ENCODE peak calls at places on chromosomes 2 and 18, in ten cellular contexts. P, V, C, Z, E, D, L, M, G and N are unnamed samples.

GRCh38 chr2:101753720-101754490 is 56.4 kb downstream of the MAP4K4 start:
- DNase-seq in P (no peak), V (no peak), C (no peak), Z (no peak), E (no peak), D (no peak), L (no peak), M (no peak), G (no peak), N (no peak)

GRCh38 chr2:154161286-154161685 is 289.6 kb downstream of the GALNT13 start:
- DNase-seq in P (no peak), V (no peak), C (no peak), Z (no peak), E (no peak), D (no peak), L (no peak), M (no peak), G (no peak), N (no peak)

GRCh38 chr2:207632575-207633492 is 7.6 kb upstream of the METTL21A start:
- DNase-seq in P (no peak), V (no peak), C (no peak), Z (peak), E (no peak), D (no peak), L (no peak), M (no peak), G (no peak), N (no peak)

GRCh38 chr2:167484875-167485274 is 596.6 kb downstream of the XIRP2 start:
- DNase-seq in P (no peak), V (no peak), C (peak), Z (no peak), E (no peak), D (no peak), L (no peak), M (no peak), G (no peak), N (no peak)

GRCh38 chr2:240935101-240935876 is 29.2 kb downstream of the CROCC2 start:
- DNase-seq in P (no peak), V (no peak), C (no peak), Z (no peak), E (peak), D (peak), L (no peak), M (no peak), G (peak), N (peak)

GRCh38 chr18:36532815-36533214 is 235.3 kb downstream of the FHOD3 start:
- DNase-seq in P (no peak), V (no peak), C (no peak), Z (no peak), E (no peak), D (no peak), L (no peak), M (no peak), G (no peak), N (no peak)

GRCh38 chr2:44928660-44929471 is 12.6 kb upstream of the SIX3 start:
- DNase-seq in P (no peak), V (no peak), C (peak), Z (no peak), E (no peak), D (no peak), L (no peak), M (no peak), G (no peak), N (no peak)

GRCh38 chr2:28393115-28393836 is 618 bp downstream of the FOSL2 start:
- DNase-seq in P (peak), V (peak), C (peak), Z (no peak), E (peak), D (peak), L (no peak), M (no peak), G (peak), N (no peak)

GRCh38 chr2:44956841-44957240 is 15.3 kb downstream of the SIX3 start:
- DNase-seq in P (no peak), V (no peak), C (no peak), Z (no peak), E (no peak), D (no peak), L (no peak), M (no peak), G (no peak), N (no peak)

GRCh38 chr2:187547353-187547979 is 6.8 kb downstream of the TFPI start:
- DNase-seq in P (no peak), V (no peak), C (no peak), Z (no peak), E (no peak), D (no peak), L (no peak), M (peak), G (peak), N (no peak)

GRCh38 chr2:84038866-84039265 is 420.2 kb downstream of the SUCLG1 start:
- DNase-seq in P (no peak), V (no peak), C (no peak), Z (no peak), E (no peak), D (no peak), L (no peak), M (no peak), G (no peak), N (no peak)

DNA sequence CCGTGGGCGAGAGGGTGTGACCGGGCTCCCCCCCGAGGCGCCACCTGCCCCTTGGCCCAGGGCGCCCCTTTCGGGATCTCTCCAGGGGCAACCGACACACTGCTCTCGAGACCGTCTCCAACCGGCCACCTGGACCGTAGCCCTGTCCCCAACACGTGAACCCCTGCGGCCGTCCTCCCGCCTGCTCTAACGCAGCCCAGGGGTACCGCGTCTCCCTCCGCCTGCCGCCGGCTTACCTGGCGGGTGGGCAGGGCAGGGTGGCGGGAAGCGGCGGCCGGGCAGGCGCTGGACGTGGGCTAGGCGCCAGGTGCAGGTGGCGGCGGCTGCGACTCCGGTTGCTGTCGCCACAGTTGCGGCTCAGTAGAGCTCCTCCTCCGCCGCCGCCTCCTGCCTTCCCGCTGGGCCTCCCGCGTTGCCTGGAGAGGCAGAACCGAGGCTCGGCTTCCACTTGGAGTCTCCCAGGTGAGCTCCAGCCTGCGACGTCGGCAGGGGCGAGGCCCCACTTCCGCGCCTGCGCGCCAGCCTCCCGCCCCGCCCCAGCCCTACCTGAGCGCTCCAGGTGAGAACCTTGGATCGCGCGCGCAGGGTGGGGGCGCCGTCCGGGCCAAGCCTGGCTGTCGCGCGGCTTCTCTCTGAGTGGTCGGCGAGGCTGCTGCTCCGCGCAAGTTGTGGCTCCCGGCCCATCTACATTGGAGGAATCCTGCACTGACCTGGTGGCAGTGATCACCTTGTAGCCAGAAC is at the start of gene GALNT3:
- DNase-seq in P (peak), V (peak), C (peak), Z (no peak), E (peak), D (peak), L (no peak), M (peak), G (peak), N (peak)
- TF ChIP-seq POLR2AphosphoS5 in P (no peak), V (no peak), C (peak), Z (no peak), E (peak), D (no peak), L (no peak), M (peak), G (peak), N (no peak)

GRCh38 chr2:51014722-51015121 is 17.2 kb downstream of the NRXN1 start:
- DNase-seq in P (no peak), V (no peak), C (no peak), Z (no peak), E (no peak), D (no peak), L (no peak), M (no peak), G (no peak), N (no peak)
- TF ChIP-seq POLR2AphosphoS5 in P (no peak), V (no peak), C (no peak), Z (no peak), E (no peak), D (no peak), L (no peak), M (no peak), G (no peak), N (no peak)

DNA sequence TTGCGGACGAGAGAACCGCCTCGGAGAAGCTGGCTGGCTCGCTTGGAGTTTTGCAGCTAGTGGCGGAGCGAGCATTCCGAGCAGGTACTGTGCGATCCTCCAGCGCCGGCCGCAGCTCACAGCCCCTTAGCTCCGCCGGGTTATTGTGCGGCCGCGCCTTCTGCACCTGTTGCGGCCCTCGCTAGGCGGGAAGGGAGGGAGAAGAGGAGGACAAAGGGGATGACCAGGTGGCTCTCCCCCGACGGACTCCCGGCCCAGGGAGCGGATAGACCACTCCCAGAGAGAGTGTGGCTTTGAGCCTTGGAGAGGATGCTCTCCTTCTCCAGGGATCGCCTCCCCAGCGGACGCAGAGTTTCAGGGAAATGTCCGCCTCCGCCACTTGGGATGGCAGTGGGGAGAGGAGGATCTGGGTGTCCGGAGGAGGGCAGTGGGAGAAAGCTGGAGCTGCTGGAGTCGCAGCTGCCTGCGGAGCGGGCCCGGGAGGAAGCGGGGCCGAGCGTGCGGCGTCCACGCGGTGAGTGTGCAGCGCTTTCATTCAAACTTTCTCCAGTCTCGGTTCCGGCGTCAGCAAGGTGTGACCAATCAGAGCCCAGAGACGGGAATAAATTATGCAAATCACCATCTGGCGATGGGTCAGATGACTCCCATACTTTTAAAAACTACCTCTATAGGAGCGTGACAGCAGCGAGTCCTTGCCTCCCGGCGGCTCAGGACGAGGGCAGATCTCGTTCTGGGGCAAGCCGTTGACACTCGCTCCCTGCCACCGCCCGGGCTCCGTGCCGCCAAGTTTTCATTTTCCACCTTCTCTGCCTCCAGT is at the start of gene LIPG:
- DNase-seq in P (no peak), V (peak), C (peak), Z (peak), E (peak), D (no peak), L (peak), M (peak), G (peak), N (no peak)
- TF ChIP-seq POLR2AphosphoS5 in P (no peak), V (no peak), C (peak), Z (no peak), E (no peak), D (no peak), L (no peak), M (peak), G (peak), N (no peak)

DNA sequence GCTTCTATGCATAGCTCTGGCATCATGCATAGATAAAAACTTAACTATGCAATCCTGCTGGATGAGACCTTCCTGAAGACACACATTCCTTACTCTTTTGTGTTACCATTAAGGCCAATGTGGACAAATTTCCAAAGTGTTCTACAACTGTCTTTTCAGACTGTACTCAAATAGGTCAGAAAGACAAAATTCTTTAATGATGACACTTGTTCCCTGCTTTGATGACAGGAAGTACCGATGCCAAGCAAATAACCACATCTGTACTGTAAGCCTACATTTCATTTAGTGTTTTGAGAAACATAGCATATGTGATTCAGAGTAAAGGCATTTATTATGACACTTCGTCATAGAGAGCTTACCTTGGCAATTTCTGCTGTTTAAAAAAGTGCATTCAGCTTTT is 55.0 kb downstream of the PMAIP1 start:
- DNase-seq in P (no peak), V (no peak), C (no peak), Z (no peak), E (no peak), D (no peak), L (no peak), M (peak), G (no peak), N (no peak)
- TF ChIP-seq POLR2AphosphoS5 in P (no peak), V (no peak), C (no peak), Z (no peak), E (no peak), D (no peak), L (no peak), M (peak), G (no peak), N (no peak)

DNA sequence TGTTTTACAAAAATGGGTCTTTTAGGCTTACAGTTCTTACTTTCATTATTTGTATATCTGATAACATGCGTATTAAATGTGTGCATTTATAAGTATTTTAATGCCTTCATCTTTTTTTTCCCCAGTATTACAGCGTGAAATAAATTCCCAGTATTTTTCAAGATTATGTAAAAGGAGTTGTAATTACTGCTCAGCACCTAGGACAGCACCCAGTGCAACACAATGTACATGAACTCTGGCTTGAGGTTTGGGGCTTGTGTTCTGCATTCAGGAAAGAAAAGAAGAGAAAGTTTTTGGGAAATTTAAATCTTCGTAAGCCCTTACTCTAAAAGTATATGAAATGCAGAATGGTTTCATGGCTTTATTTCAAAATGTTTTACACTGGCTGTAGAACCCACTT is 16.7 kb downstream of the ZNF638 start:
- DNase-seq in P (no peak), V (no peak), C (peak), Z (no peak), E (no peak), D (no peak), L (no peak), M (no peak), G (no peak), N (no peak)
- TF ChIP-seq POLR2AphosphoS5 in P (no peak), V (no peak), C (no peak), Z (no peak), E (no peak), D (no peak), L (no peak), M (no peak), G (no peak), N (no peak)

DNA sequence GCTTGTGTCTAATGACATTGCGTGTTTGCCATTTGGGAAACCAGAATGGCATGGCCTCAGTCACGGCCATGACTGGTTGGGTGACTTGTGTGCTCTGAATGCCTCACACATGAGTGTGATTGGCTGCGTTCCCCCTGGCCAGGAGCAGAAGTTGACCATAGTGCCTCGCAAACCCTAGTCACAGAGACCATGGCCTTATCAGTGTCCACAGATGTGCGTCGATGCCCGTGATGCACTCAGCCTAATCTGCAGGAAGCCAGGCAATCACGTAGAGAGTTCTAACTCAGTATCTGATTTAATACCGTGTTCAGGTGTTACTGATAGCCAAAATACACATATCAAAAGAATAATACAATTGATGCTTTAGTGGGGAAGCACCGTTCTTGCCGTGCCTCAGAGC is 64.0 kb downstream of the BOLA3 start:
- DNase-seq in P (no peak), V (no peak), C (no peak), Z (no peak), E (no peak), D (no peak), L (no peak), M (no peak), G (no peak), N (no peak)
- TF ChIP-seq POLR2AphosphoS5 in P (no peak), V (no peak), C (no peak), Z (no peak), E (no peak), D (no peak), L (no peak), M (no peak), G (no peak), N (no peak)

GRCh38 chr2:239724851-239725550 is 300.1 kb downstream of the NDUFA10 start:
- DNase-seq in P (no peak), V (no peak), C (no peak), Z (no peak), E (no peak), D (peak), L (no peak), M (no peak), G (peak), N (peak)

GRCh38 chr2:239725551-239725890 is 299.6 kb downstream of the NDUFA10 start:
- DNase-seq in P (no peak), V (no peak), C (no peak), Z (no peak), E (no peak), D (peak), L (no peak), M (no peak), G (peak), N (peak)

GRCh38 chr2:239727182-239727775 is 297.9 kb downstream of the NDUFA10 start:
- DNase-seq in P (no peak), V (no peak), C (no peak), Z (no peak), E (no peak), D (no peak), L (no peak), M (no peak), G (no peak), N (peak)

GRCh38 chr2:239726631-239727181 is 298.4 kb downstream of the NDUFA10 start:
- DNase-seq in P (no peak), V (no peak), C (no peak), Z (no peak), E (no peak), D (peak), L (no peak), M (no peak), G (no peak), N (peak)

DNA sequence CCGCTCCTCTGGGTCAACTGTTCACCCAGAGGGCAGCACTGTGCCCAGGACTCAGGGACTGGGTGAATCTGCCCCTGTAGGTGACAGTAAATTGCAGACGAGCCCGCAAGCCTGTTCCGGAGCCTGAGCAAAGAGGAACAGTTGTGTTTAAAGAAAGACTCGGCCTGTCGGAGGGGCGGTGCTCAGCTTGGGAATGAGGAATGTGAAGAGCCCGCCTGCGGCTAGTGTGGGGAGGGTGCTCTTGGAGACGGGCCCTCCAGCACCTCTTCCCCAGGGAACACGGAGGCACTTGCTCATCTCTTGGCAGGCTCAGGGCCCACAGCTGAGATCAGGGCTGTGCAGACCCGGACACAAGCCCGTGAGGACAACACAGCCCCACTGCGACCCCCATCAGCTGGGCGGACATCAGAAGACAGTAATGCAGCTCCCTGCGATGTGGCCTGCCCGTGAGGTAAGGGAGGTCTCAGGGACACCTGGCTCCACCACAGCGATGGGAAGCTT is 299.0 kb downstream of the NDUFA10 start:
- DNase-seq in P (no peak), V (no peak), C (no peak), Z (no peak), E (no peak), D (no peak), L (no peak), M (no peak), G (no peak), N (peak)
- TF ChIP-seq POLR2AphosphoS5 in P (no peak), V (no peak), C (no peak), Z (no peak), E (no peak), D (no peak), L (no peak), M (no peak), G (no peak), N (no peak)

GRCh38 chr2:227347117-227347516 is 22.1 kb downstream of the MFF start:
- DNase-seq in P (no peak), V (no peak), C (peak), Z (no peak), E (no peak), D (no peak), L (no peak), M (no peak), G (no peak), N (no peak)

GRCh38 chr2:227349989-227350648 is 25.1 kb downstream of the MFF start:
- DNase-seq in P (no peak), V (no peak), C (no peak), Z (no peak), E (no peak), D (no peak), L (no peak), M (no peak), G (no peak), N (no peak)

DNA sequence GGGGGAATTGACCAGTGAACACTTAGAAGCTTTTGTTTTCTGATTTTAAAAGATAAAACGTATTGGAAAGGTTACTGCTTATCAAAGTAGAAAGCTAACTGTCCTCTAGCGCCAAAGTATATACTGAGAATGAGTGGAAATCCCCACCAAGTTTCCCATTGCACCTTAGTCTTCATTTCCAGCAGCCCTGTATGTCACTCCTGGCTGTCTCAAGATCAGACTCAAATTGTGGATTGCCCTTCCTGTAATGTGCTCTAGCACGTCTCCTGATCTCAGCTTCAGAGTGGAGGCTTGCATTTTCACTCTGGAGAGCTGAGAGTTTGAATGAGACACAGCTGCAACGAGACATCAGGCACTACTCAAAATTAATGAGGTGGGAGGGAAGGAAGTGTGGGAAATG is 26.6 kb downstream of the MFF start:
- DNase-seq in P (no peak), V (no peak), C (no peak), Z (no peak), E (no peak), D (no peak), L (no peak), M (no peak), G (no peak), N (no peak)
- TF ChIP-seq POLR2AphosphoS5 in P (peak), V (peak), C (no peak), Z (no peak), E (no peak), D (no peak), L (no peak), M (no peak), G (no peak), N (no peak)